ENCODE peak calls at places on chromosomes 4 and X, in six cellular contexts. C, T, S, A, M and G are unnamed samples.

GRCh38 chr4:17336524-17336941 is 175.4 kb downstream of the QDPR start:
- DNase-seq in C (no peak), T (peak; percentile 71), S (no peak), A (no peak), M (no peak), G (no peak)

GRCh38 chr4:141912831-141913230 is 276.4 kb downstream of the IL15 start:
- DNase-seq in C (no peak), T (no peak), S (no peak), A (no peak), M (no peak), G (no peak)

GRCh38 chrX:37470711-37471110 is 100.8 kb upstream of the LANCL3 start:
- DNase-seq in C (no peak), T (no peak), S (no peak), A (no peak), M (no peak), G (no peak)

GRCh38 chrX:2451456-2452316 is 49.1 kb downstream of the DHRSX start:
- DNase-seq in C (no peak), T (no peak), S (peak; percentile 46), A (no peak), M (no peak), G (peak; percentile 26)

GRCh38 chr4:179492260-179492844 is 2050.1 kb upstream of the AGA start:
- DNase-seq in C (no peak), T (no peak), S (no peak), A (no peak), M (no peak), G (no peak)

GRCh38 chrX:13647709-13648212 is 5.2 kb upstream of the TCEANC start:
- DNase-seq in C (no peak), T (peak; percentile 73), S (peak; percentile 64), A (peak; percentile 79), M (no peak), G (no peak)

GRCh38 chr4:37490391-37491347 is 195.5 kb downstream of the RELL1 start:
- DNase-seq in C (no peak), T (no peak), S (no peak), A (no peak), M (no peak), G (no peak)

GRCh38 chrX:45300638-45301037 is 100.0 kb upstream of the DIPK2B start:
- DNase-seq in C (no peak), T (no peak), S (no peak), A (no peak), M (no peak), G (no peak)

GRCh38 chrX:68832516-68833447 is 4.0 kb downstream of the EFNB1 start:
- DNase-seq in C (no peak), T (peak; percentile 58), S (no peak), A (peak; percentile 59), M (no peak), G (no peak)
- H3K27ac ChIP-seq in C (no peak overlapping the region), T (peak overlapping the region; percentile 88), S (peak overlapping the region; percentile 22), A (peak overlapping the region; percentile 15), M (no peak overlapping the region), G (peak overlapping the region; percentile 89)

GRCh38 chr4:3111461-3111860 is 37.0 kb downstream of the HTT start:
- DNase-seq in C (no peak), T (no peak), S (no peak), A (no peak), M (no peak), G (peak; percentile 55)
- H3K27ac ChIP-seq in C (no peak overlapping the region), T (peak overlapping the region; percentile 20), S (no peak overlapping the region), A (no peak overlapping the region), M (no peak overlapping the region), G (no peak overlapping the region)

GRCh38 chr4:52568351-52568750 is 90.8 kb downstream of the USP46 start:
- DNase-seq in C (no peak), T (no peak), S (no peak), A (no peak), M (no peak), G (no peak)
- H3K27ac ChIP-seq in C (no peak overlapping the region), T (no peak overlapping the region), S (no peak overlapping the region), A (no peak overlapping the region), M (no peak overlapping the region), G (no peak overlapping the region)

DNA sequence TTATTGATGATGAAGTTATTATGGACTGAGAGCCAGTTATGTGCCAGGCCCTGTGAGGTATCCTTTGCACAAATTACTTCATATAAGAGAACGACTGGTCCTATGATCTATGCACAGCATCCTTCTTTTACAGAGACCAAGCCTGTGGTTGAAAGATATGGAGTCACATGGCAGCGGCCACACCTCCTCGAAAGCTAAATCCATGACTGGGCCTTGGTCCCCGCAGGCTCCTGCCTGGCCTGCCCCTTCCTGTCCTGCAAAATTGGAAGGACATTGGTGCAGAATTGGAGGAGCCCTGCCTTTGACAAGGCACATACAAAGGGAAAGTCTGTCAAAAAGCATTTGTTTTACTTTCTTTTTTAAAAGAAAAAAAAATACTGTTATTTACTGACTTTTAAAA is 18.3 kb downstream of the SORBS2 start:
- DNase-seq in C (no peak), T (no peak), S (no peak), A (no peak), M (no peak), G (no peak)
- H3K27ac ChIP-seq in C (no peak overlapping the region), T (peak overlapping the region; percentile 72), S (peak overlapping the region; percentile 73), A (peak overlapping the region; percentile 3), M (no peak overlapping the region), G (no peak overlapping the region)

GRCh38 chr4:80897537-80898303 is 132.8 kb upstream of the BMP3 start:
- DNase-seq in C (no peak), T (no peak), S (no peak), A (no peak), M (no peak), G (peak; percentile 59)
- H3K27ac ChIP-seq in C (no peak overlapping the region), T (no peak overlapping the region), S (no peak overlapping the region), A (no peak overlapping the region), M (no peak overlapping the region), G (no peak overlapping the region)

DNA sequence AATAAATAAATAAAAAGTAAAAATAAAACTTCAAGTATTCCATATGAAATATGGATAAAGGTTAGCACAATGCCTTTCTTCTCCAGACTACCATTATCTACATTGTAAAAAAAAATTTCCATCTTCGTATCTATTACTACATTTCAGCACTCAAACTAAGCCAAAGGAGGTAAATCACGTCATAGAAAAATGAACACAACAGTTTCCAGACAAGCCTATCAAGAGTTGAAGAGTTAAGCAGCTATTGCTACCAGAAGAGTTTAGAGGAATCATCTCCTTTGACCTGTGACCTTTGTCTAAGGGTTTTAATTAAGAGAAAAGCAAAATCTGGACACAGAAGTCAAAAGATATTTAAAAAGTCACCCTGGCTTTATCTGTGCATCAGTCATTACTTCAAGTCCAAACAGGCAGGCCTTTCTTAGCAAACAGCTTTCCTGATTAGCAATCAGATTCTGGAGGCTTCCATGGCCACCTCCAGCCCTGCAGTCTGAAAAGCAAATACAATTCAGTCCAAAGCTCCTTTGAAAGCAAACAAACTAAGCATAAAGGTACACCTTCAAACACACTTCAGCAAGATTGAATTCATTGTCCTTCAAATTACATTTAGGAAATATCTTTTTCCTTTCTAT is 82.2 kb downstream of the APBB2 start:
- DNase-seq in C (no peak), T (no peak), S (no peak), A (no peak), M (no peak), G (peak; percentile 42)
- H3K27ac ChIP-seq in C (no peak overlapping the region), T (no peak overlapping the region), S (peak overlapping the region; percentile 14), A (no peak overlapping the region), M (no peak overlapping the region), G (no peak overlapping the region)

DNA sequence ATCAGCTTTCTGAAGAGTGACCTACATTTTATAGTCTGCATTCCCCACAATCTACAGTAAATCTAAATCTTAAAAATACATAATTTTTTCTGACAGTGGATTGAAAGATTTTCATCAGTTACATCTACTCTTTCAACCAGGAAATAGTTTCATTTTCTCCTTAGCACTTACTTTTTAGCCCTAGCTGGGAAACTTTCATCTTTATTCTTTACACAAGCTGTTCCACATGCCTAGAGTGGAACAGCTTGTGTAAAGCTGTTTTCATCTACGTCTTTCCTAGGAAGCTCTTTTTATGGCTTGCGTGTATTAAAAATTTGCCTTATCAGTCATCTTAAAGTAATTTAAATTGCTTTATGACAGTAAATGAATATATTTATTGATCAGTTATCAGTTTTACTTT is 40.5 kb downstream of the RBPJ start:
- DNase-seq in C (no peak), T (no peak), S (no peak), A (no peak), M (no peak), G (no peak)
- H3K27ac ChIP-seq in C (peak overlapping the region; percentile 35), T (no peak overlapping the region), S (no peak overlapping the region), A (no peak overlapping the region), M (no peak overlapping the region), G (no peak overlapping the region)

DNA sequence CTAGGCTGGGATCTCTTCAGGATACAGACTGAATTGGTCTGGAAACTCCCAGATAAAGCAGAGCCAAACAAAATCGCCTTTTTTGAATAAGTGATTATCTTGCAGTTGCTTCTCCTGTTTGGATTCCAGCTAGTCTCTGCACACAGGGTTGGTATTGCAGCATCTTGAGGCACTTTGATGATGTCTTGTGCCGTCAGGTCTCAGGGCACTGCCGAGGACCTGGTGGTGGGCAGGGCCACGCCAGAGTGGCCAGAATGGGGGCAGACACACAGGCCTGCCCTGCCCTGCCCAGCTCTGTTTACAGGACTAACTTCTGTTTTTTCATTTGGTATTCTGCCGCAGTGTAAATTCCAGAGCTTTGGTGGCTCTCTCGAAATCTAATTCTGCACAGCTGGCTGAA is 276.1 kb downstream of the NR3C2 start:
- DNase-seq in C (no peak), T (no peak), S (no peak), A (no peak), M (no peak), G (no peak)
- H3K27ac ChIP-seq in C (no peak overlapping the region), T (peak overlapping the region; percentile 19), S (peak overlapping the region; percentile 61), A (peak overlapping the region; percentile 54), M (no peak overlapping the region), G (no peak overlapping the region)

GRCh38 chr4:27121830-27122229 is 261.2 kb downstream of the STIM2 start:
- DNase-seq in C (no peak), T (no peak), S (peak; percentile 34), A (no peak), M (no peak), G (no peak)
- H3K27ac ChIP-seq in C (no peak overlapping the region), T (no peak overlapping the region), S (no peak overlapping the region), A (no peak overlapping the region), M (no peak overlapping the region), G (no peak overlapping the region)

DNA sequence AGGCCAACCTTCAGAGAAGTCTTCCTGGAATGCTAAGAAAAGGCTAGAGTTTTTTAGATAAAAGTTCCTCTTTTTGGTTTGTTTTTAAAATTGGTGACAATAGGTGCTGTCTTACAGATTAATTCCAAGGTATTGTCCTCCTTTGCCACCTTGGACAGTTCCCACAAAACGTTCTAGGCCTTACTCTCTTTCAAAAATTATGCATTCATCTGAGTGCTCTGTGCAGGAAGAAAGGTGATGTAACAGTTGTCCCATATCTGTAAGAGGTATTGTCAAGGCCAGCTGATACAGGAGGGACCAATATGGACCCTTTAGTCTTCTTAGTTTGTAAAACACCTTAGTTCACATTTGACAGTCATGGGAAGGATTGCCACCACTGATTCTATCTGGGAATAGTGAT is 15.9 kb upstream of the CXCL5 start:
- DNase-seq in C (no peak), T (no peak), S (no peak), A (no peak), M (no peak), G (no peak)
- H3K27ac ChIP-seq in C (no peak overlapping the region), T (no peak overlapping the region), S (no peak overlapping the region), A (no peak overlapping the region), M (no peak overlapping the region), G (no peak overlapping the region)